ENCODE peak calls at places on chromosome 2, in nine cellular contexts. Z is AG10803; J is GM12864; P is AG09319; U is Peyer's patch; H is H9; I is A549; Y is CD4-positive, alpha-beta T cell; E is GM10248. M is an unnamed sample.

GRCh38 chr2:82879803-82880202 is 1579.3 kb downstream of the SUCLG1 start:
- DNase-seq in Z (no peak), Y (no peak), P (no peak), E (no peak), H (no peak), U (no peak), I (no peak), J (no peak), M (no peak)

GRCh38 chr2:150255528-150255927 is 231.9 kb downstream of the RND3 start:
- DNase-seq in E (no peak), U (no peak), Y (no peak), P (no peak), I (no peak), H (no peak), J (no peak), Z (peak; percentile 86), M (peak; percentile 59)

GRCh38 chr2:157466764-157467163 is 22.9 kb upstream of the CYTIP start:
- DNase-seq in H (no peak), P (no peak), E (peak; percentile 20), I (no peak), U (no peak), J (no peak), Y (no peak), Z (no peak), M (no peak)

GRCh38 chr2:240623531-240624010 is 1.7 kb upstream of the GPR35 start:
- DNase-seq in J (no peak), E (no peak), I (no peak), U (peak; percentile 45), Y (peak; percentile 2), H (no peak), Z (no peak), P (no peak), M (no peak)

GRCh38 chr2:218883491-218884490 is 3.1 kb downstream of the WNT10A start:
- DNase-seq in J (no peak), E (peak; percentile 61), U (peak; percentile 63), H (no peak), Z (no peak), Y (no peak), P (no peak), I (no peak), M (no peak)

GRCh38 chr2:137865954-137866540 is 98.2 kb upstream of the HNMT start:
- DNase-seq in H (peak; percentile 59), J (peak; percentile 16), I (peak; percentile 67), U (peak; percentile 66), Y (peak; percentile 11), P (peak; percentile 3), E (no peak), Z (peak; percentile 32), M (peak; percentile 68)

GRCh38 chr2:86788881-86789686 is 1.6 kb downstream of the CD8A start:
- DNase-seq in Y (no peak), U (no peak), J (no peak), I (peak; percentile 13), H (peak; percentile 71), E (no peak), Z (no peak), P (no peak), M (no peak)

GRCh38 chr2:230069418-230069817 is 694 bp upstream of the SLC16A14 start:
- DNase-seq in Y (no peak), Z (no peak), U (no peak), E (no peak), H (no peak), J (no peak), P (no peak), I (no peak), M (no peak)

GRCh38 chr2:100588071-100588786 is 25.4 kb downstream of the PDCL3 start:
- DNase-seq in I (peak; percentile 38), H (no peak), Z (peak; percentile 45), E (peak; percentile 51), U (peak; percentile 47), P (no peak), Y (peak; percentile 24), J (no peak), M (peak; percentile 94)

GRCh38 chr2:46300406-46300832 is 3.2 kb downstream of the EPAS1 start:
- DNase-seq in Z (no peak), U (peak; percentile 82), I (no peak), P (no peak), J (no peak), H (no peak), Y (no peak), E (no peak), M (no peak)
- TF ChIP-seq CTCF in Z (no peak), U (peak; percentile 19), I (no peak), P (no peak), J (no peak), H (no peak), Y (no peak), E (no peak), M (no peak)

GRCh38 chr2:237968048-237968862 is 1.4 kb downstream of the UBE2F start:
- DNase-seq in J (peak; percentile 76), Z (peak; percentile 82), I (peak; percentile 31), Y (peak; percentile 41), H (peak; percentile 43), P (peak; percentile 55), E (peak; percentile 79), U (peak; percentile 70), M (peak; percentile 88)
- TF ChIP-seq CTCF in J (no peak), Z (no peak), I (no peak), Y (no peak), H (no peak), P (no peak), E (peak; percentile 60), U (no peak), M (peak; percentile 13)

DNA sequence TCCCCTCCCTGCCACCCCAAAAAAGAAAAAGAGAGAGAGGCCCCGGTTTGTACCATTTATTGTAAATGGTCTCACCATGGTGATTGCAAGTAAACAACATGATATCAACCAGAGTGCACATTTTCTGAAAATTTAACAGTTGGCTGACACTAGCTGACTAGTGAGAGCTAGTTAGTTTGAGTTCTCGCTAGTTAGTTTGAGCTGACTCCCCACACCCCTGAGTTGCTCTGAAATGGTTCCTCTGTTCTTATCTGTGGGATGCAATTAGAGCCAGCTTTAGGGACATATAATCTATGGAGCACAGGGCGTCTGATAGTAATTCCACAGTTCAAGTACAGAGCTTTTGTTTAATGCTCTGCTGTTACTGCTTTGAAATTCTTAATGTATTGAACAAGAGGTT is 13.1 kb downstream of the CASP10 start:
- DNase-seq in U (no peak), Z (no peak), Y (no peak), E (no peak), P (no peak), H (no peak), J (no peak), I (no peak), M (no peak)
- TF ChIP-seq CTCF in U (no peak), Z (no peak), Y (no peak), E (no peak), P (no peak), H (no peak), J (no peak), I (no peak), M (no peak)

GRCh38 chr2:201568217-201568820 is 75.0 kb downstream of the TMEM237 start:
- DNase-seq in E (no peak), Z (no peak), Y (no peak), I (no peak), J (no peak), H (no peak), U (no peak), P (no peak), M (no peak)
- TF ChIP-seq CTCF in E (no peak), Z (no peak), Y (no peak), I (no peak), J (no peak), H (no peak), U (no peak), P (no peak), M (no peak)

GRCh38 chr2:103008586-103008985 is 246.8 kb downstream of the TMEM182 start:
- DNase-seq in U (no peak), E (no peak), Y (no peak), Z (no peak), P (no peak), I (peak; percentile 4), J (no peak), H (peak; percentile 61), M (no peak)
- TF ChIP-seq CTCF in U (no peak), E (no peak), Y (no peak), Z (no peak), P (no peak), I (no peak), J (no peak), H (peak; percentile 43), M (no peak)

GRCh38 chr2:169446452-169446851 is 32.8 kb upstream of the BBS5 start:
- DNase-seq in P (no peak), E (no peak), Z (no peak), Y (no peak), H (no peak), I (no peak), J (no peak), U (no peak), M (no peak)

GRCh38 chr2:169448865-169449264 is 30.4 kb upstream of the BBS5 start:
- DNase-seq in H (no peak), Y (no peak), J (no peak), U (no peak), Z (no peak), E (no peak), I (no peak), P (no peak), M (no peak)

GRCh38 chr2:169452080-169452479 is 27.2 kb upstream of the BBS5 start:
- DNase-seq in I (peak; percentile 64), H (no peak), J (peak; percentile 5), Y (no peak), Z (peak; percentile 39), E (peak; percentile 31), U (no peak), P (peak; percentile 8), M (peak; percentile 75)
- TF ChIP-seq CTCF in I (peak; percentile 80), H (peak; percentile 70), J (peak; percentile 37), Y (no peak), Z (peak; percentile 67), E (peak; percentile 49), U (peak; percentile 43), P (peak; percentile 46), M (peak; percentile 55)

GRCh38 chr2:166419616-166419934 is 43.8 kb upstream of the SCN9A start:
- DNase-seq in J (no peak), P (peak; percentile 23), H (no peak), Z (peak; percentile 51), U (no peak), E (no peak), Y (no peak), I (peak; percentile 58), M (peak; percentile 81)
- TF ChIP-seq CTCF in J (no peak), P (peak; percentile 55), H (peak; percentile 69), Z (peak; percentile 69), U (peak; percentile 20), E (peak; percentile 17), Y (no peak), I (peak; percentile 77), M (peak; percentile 63)

GRCh38 chr2:224190871-224191270 is 151.8 kb upstream of the SERPINE2 start:
- DNase-seq in Y (no peak), H (no peak), U (no peak), E (no peak), P (no peak), Z (peak; percentile 55), I (no peak), J (no peak), M (no peak)
- TF ChIP-seq CTCF in Y (no peak), H (no peak), U (no peak), E (no peak), P (no peak), Z (no peak), I (no peak), J (no peak), M (no peak)

DNA sequence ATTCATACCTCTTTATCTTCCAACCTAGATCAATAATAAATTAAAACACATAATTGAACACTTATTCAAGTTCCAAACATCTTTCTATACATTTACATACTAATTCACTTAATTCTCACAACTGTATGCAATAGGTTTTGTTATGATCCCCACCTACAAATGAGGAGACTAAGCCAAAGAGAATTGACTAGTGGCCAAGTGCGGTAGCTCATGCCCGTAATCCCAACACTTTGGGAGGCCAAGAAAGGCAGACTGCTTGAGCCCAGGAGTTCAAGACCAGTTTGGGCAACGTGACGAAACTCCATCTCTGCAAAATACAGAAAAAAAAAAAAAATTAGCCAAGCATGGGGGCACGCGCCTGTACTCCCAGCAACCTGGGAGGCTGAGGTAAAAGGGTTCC is 36.8 kb downstream of the KCNG3 start:
- DNase-seq in H (peak; percentile 44), Y (no peak), I (peak; percentile 22), Z (no peak), J (no peak), E (no peak), U (no peak), P (no peak), M (no peak)
- TF ChIP-seq CTCF in H (peak; percentile 63), Y (no peak), I (no peak), Z (no peak), J (peak; percentile 36), E (no peak), U (no peak), P (no peak), M (peak; percentile 33)